ENCODE peak calls at places on chromosomes 11 and 22, in ten cellular contexts. One of them, this sample, is unnamed.

GRCh38 chr11:111785076-111785475 is 18.9 kb upstream of the PPP2R1B start:
- DNase-seq in activated CD4-positive, alpha-beta T cell treated with anti-CD3 and anti-CD28 coated beads for 24 hours: no peak
- DNase-seq in amniotic stem cell: no peak
- DNase-seq in WTC11: no peak
- DNase-seq in NAMALWA: no peak
- DNase-seq in effector memory CD4-positive, alpha-beta T cell: no peak
- DNase-seq in NCI-H460: no peak
- DNase-seq in IMR-90: no peak
- DNase-seq in HCEC 1CT: no peak
- DNase-seq in amygdala: no peak
- DNase-seq in this sample: no peak

GRCh38 chr11:118938491-118939411 is 13.0 kb upstream of the BCL9L start:
- DNase-seq in activated CD4-positive, alpha-beta T cell treated with anti-CD3 and anti-CD28 coated beads for 24 hours: no peak
- DNase-seq in amniotic stem cell: no peak
- DNase-seq in WTC11: no peak
- DNase-seq in NAMALWA: no peak
- DNase-seq in effector memory CD4-positive, alpha-beta T cell: no peak
- DNase-seq in NCI-H460: no peak
- DNase-seq in IMR-90: peak; percentile 74
- DNase-seq in HCEC 1CT: peak; percentile 30
- DNase-seq in amygdala: no peak
- DNase-seq in this sample: no peak

GRCh38 chr22:35601743-35602633 is 15.1 kb downstream of the MB start:
- DNase-seq in activated CD4-positive, alpha-beta T cell treated with anti-CD3 and anti-CD28 coated beads for 24 hours: no peak
- DNase-seq in amniotic stem cell: peak; percentile 8
- DNase-seq in WTC11: no peak
- DNase-seq in NAMALWA: no peak
- DNase-seq in effector memory CD4-positive, alpha-beta T cell: no peak
- DNase-seq in NCI-H460: peak; percentile 14
- DNase-seq in IMR-90: peak; percentile 72
- DNase-seq in HCEC 1CT: peak; percentile 53
- DNase-seq in amygdala: no peak
- DNase-seq in this sample: no peak

GRCh38 chr22:26658671-26659478 is 1.5 kb downstream of the MIAT start:
- DNase-seq in activated CD4-positive, alpha-beta T cell treated with anti-CD3 and anti-CD28 coated beads for 24 hours: peak; percentile 81
- DNase-seq in amniotic stem cell: peak; percentile 82
- DNase-seq in WTC11: peak; percentile 86
- DNase-seq in NAMALWA: peak; percentile 82
- DNase-seq in effector memory CD4-positive, alpha-beta T cell: peak; percentile 57
- DNase-seq in NCI-H460: peak; percentile 78
- DNase-seq in IMR-90: peak; percentile 97
- DNase-seq in HCEC 1CT: peak; percentile 93
- DNase-seq in amygdala: no peak
- DNase-seq in this sample: no peak

GRCh38 chr11:113613619-113614018 is 92.5 kb downstream of the TMPRSS5 start:
- DNase-seq in activated CD4-positive, alpha-beta T cell treated with anti-CD3 and anti-CD28 coated beads for 24 hours: no peak
- DNase-seq in amniotic stem cell: no peak
- DNase-seq in WTC11: no peak
- DNase-seq in NAMALWA: peak; percentile 19
- DNase-seq in effector memory CD4-positive, alpha-beta T cell: no peak
- DNase-seq in NCI-H460: no peak
- DNase-seq in IMR-90: no peak
- DNase-seq in HCEC 1CT: no peak
- DNase-seq in amygdala: no peak
- DNase-seq in this sample: no peak

GRCh38 chr11:132022718-132023117 is 652.3 kb downstream of the NTM start:
- DNase-seq in activated CD4-positive, alpha-beta T cell treated with anti-CD3 and anti-CD28 coated beads for 24 hours: no peak
- DNase-seq in amniotic stem cell: no peak
- DNase-seq in WTC11: no peak
- DNase-seq in NAMALWA: no peak
- DNase-seq in effector memory CD4-positive, alpha-beta T cell: no peak
- DNase-seq in NCI-H460: no peak
- DNase-seq in IMR-90: peak; percentile 81
- DNase-seq in HCEC 1CT: peak; percentile 42
- DNase-seq in amygdala: no peak
- DNase-seq in this sample: no peak

GRCh38 chr11:61696602-61697001 is 16.4 kb downstream of the DAGLA start:
- DNase-seq in activated CD4-positive, alpha-beta T cell treated with anti-CD3 and anti-CD28 coated beads for 24 hours: no peak
- DNase-seq in amniotic stem cell: no peak
- DNase-seq in WTC11: no peak
- DNase-seq in NAMALWA: no peak
- DNase-seq in effector memory CD4-positive, alpha-beta T cell: no peak
- DNase-seq in NCI-H460: no peak
- DNase-seq in IMR-90: no peak
- DNase-seq in HCEC 1CT: no peak
- DNase-seq in amygdala: no peak
- DNase-seq in this sample: no peak

GRCh38 chr22:35476341-35476740 is 64.3 kb upstream of the RASD2 start:
- DNase-seq in activated CD4-positive, alpha-beta T cell treated with anti-CD3 and anti-CD28 coated beads for 24 hours: no peak
- DNase-seq in amniotic stem cell: no peak
- DNase-seq in WTC11: no peak
- DNase-seq in NAMALWA: no peak
- DNase-seq in effector memory CD4-positive, alpha-beta T cell: no peak
- DNase-seq in NCI-H460: no peak
- DNase-seq in IMR-90: no peak
- DNase-seq in HCEC 1CT: no peak
- DNase-seq in amygdala: no peak
- DNase-seq in this sample: no peak

This sample was measured in right lobe of liver.